ENCODE peak calls at places on chromosome 1, in nine cellular contexts. F, L, S, D, X, P, R, Q and N are unnamed samples.

GRCh38 chr1:235588916-235589515 is 60.6 kb downstream of the GNG4 start:
- DNase-seq in F (no peak), L (no peak), S (no peak), D (no peak), X (no peak), P (peak; percentile 55), R (no peak), Q (peak; percentile 65), N (no peak)

GRCh38 chr1:153697191-153697872 is 18.8 kb downstream of the NPR1 start:
- DNase-seq in F (no peak), L (no peak), S (peak; percentile 89), D (no peak), X (peak; percentile 55), P (no peak), R (peak; percentile 70), Q (peak; percentile 73), N (peak; percentile 64)

GRCh38 chr1:98468111-98468717 is 193.3 kb upstream of the SNX7 start:
- DNase-seq in F (peak; percentile 43), L (no peak), S (no peak), D (no peak), X (peak; percentile 84), P (peak; percentile 81), R (no peak), Q (peak; percentile 71), N (peak; percentile 5)

GRCh38 chr1:183245366-183245765 is 59.3 kb downstream of the LAMC2 start:
- DNase-seq in F (no peak), L (no peak), S (no peak), D (no peak), X (no peak), P (no peak), R (no peak), Q (no peak), N (no peak)

GRCh38 chr1:210143465-210144062 is 89.0 kb upstream of the SERTAD4 start:
- DNase-seq in F (peak; percentile 92), L (peak; percentile 77), S (peak; percentile 90), D (peak; percentile 81), X (peak; percentile 83), P (peak; percentile 68), R (peak; percentile 81), Q (peak; percentile 75), N (peak; percentile 80)

GRCh38 chr1:195584870-195585624 is 1023.2 kb downstream of the KCNT2 start:
- DNase-seq in F (no peak), L (peak; percentile 36), S (no peak), D (no peak), X (no peak), P (peak; percentile 15), R (no peak), Q (no peak), N (no peak)

GRCh38 chr1:187009320-187009719 is 180.6 kb downstream of the PLA2G4A start:
- DNase-seq in F (no peak), L (no peak), S (no peak), D (no peak), X (no peak), P (no peak), R (no peak), Q (no peak), N (no peak)

GRCh38 chr1:3632298-3632697 is 7.5 kb downstream of the TPRG1L start:
- DNase-seq in F (no peak), L (no peak), S (no peak), D (no peak), X (no peak), P (no peak), R (no peak), Q (no peak), N (no peak)

GRCh38 chr1:112247036-112247597 is 148.9 kb upstream of the CTTNBP2NL start:
- DNase-seq in F (no peak), L (no peak), S (no peak), D (no peak), X (no peak), P (no peak), R (no peak), Q (no peak), N (no peak)

GRCh38 chr1:226309398-226310122 is 596 bp upstream of the LIN9 start:
- DNase-seq in F (no peak), L (no peak), S (peak; percentile 55), D (peak; percentile 6), X (no peak), P (no peak), R (peak; percentile 53), Q (peak; percentile 36), N (peak; percentile 4)

GRCh38 chr1:2014726-2015382 is 4.3 kb upstream of the GABRD start:
- DNase-seq in F (no peak), L (no peak), S (no peak), D (no peak), X (no peak), P (no peak), R (no peak), Q (no peak), N (peak; percentile 43)

GRCh38 chr1:32321712-32322291 is 14.2 kb downstream of the MARCKSL1 start:
- DNase-seq in F (no peak), L (peak; percentile 87), S (no peak), D (no peak), X (no peak), P (no peak), R (no peak), Q (peak; percentile 88), N (peak; percentile 86)

DNA sequence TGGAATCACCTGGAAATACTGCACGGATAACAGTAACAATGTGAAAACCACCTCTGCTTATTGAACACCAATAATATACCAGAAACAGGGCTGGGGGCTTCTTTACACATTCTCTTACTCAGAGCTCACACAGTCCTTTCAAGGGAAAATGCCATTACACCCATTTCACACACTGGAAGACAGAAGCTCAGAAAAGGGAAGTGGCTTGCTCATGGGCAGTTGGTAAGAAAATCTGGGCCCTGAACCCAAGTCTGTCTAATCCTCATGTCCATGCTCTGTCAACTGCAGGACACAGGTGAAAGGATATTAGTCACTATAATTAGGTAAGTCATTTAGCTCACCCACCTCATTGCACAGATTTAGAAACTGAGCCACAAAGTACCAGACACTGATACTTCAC is 18.6 kb downstream of the C8A start:
- DNase-seq in F (no peak), L (no peak), S (no peak), D (no peak), X (no peak), P (no peak), R (no peak), Q (no peak), N (no peak)
- TF ChIP-seq CTCF in F (no peak), L (no peak), S (no peak), D (no peak), X (no peak), P (no peak), R (no peak), Q (no peak), N (no peak)

GRCh38 chr1:15384301-15384901 is 25.3 kb upstream of the EFHD2 start:
- DNase-seq in F (no peak), L (peak; percentile 26), S (no peak), D (no peak), X (no peak), P (no peak), R (no peak), Q (no peak), N (no peak)
- TF ChIP-seq POLR2A in F (no peak), L (no peak), S (no peak), D (no peak), X (no peak), P (no peak), R (no peak), Q (no peak), N (no peak)

GRCh38 chr1:13764533-13764932 is 64.5 kb downstream of the PRDM2 start:
- DNase-seq in F (no peak), L (no peak), S (no peak), D (no peak), X (no peak), P (peak; percentile 56), R (no peak), Q (no peak), N (no peak)
- H3K4me1 ChIP-seq in F (no peaks in the 10 kb centered on the region), L (peaks cover 36% of the 10 kb centered on the region), S (peaks cover 22% of the 10 kb centered on the region), D (peaks cover 64% of the 10 kb centered on the region), X (no peaks in the 10 kb centered on the region), P (peaks cover 17% of the 10 kb centered on the region), R (peaks cover 51% of the 10 kb centered on the region), Q (peaks cover 25% of the 10 kb centered on the region), N (peaks cover 40% of the 10 kb centered on the region)

GRCh38 chr1:236830560-236830959 is 35.5 kb downstream of the MTR start:
- DNase-seq in F (no peak), L (no peak), S (peak; percentile 43), D (no peak), X (no peak), P (no peak), R (peak; percentile 72), Q (no peak), N (no peak)
- TF ChIP-seq CTCF in F (no peak), L (no peak), S (no peak), D (no peak), X (no peak), P (no peak), R (no peak), Q (no peak), N (no peak)

GRCh38 chr1:27137544-27138075 is 17.3 kb downstream of the SLC9A1 start:
- DNase-seq in F (no peak), L (peak; percentile 55), S (no peak), D (peak; percentile 18), X (no peak), P (no peak), R (no peak), Q (no peak), N (no peak)

GRCh38 chr1:27135920-27136551 is 18.9 kb downstream of the SLC9A1 start:
- DNase-seq in F (no peak), L (no peak), S (no peak), D (no peak), X (no peak), P (peak; percentile 42), R (no peak), Q (no peak), N (no peak)

GRCh38 chr1:27138927-27139326 is 16.0 kb downstream of the SLC9A1 start:
- DNase-seq in F (no peak), L (no peak), S (no peak), D (no peak), X (no peak), P (no peak), R (no peak), Q (no peak), N (no peak)

GRCh38 chr1:27138368-27138767 is 16.6 kb downstream of the SLC9A1 start:
- DNase-seq in F (no peak), L (no peak), S (no peak), D (peak; percentile 50), X (no peak), P (no peak), R (no peak), Q (no peak), N (no peak)

GRCh38 chr1:27137022-27137542 is 17.8 kb downstream of the SLC9A1 start:
- DNase-seq in F (peak; percentile 51), L (peak; percentile 67), S (no peak), D (peak; percentile 40), X (no peak), P (no peak), R (no peak), Q (no peak), N (peak; percentile 62)
- TF ChIP-seq POLR2A in F (no peak), L (peak; percentile 20), S (no peak), D (no peak), X (no peak), P (no peak), R (no peak), Q (no peak), N (no peak)